ENCODE peak calls at places on chromosome 18, in eight cellular contexts. One of them, this sample, is unnamed.

GRCh38 chr18:27378396-27379094 is 193.4 kb upstream of the CHST9 start:
- DNase-seq in lung: no peak
- DNase-seq in GM12865: peak
- DNase-seq in stimulated activated CD8-positive, alpha-beta memory T cell treated with anti-CD3 and anti-CD28 coated beads, Interleukin-4, amount 100 ng/mL, for 1 hour: no peak
- DNase-seq in activated gamma-delta T cell treated with Interleukin-2 at 50 U/mL for 16 hours: no peak
- DNase-seq in BJ: no peak
- DNase-seq in activated T-cell treated with anti-CD3 and anti-CD28 coated beads, Interleukin-2, amount 50 U/mL, for 24 hours: no peak
- DNase-seq in activated CD8-positive, alpha-beta memory T cell treated with anti-CD3 and anti-CD28 coated beads for 4 hours: no peak
- DNase-seq in this sample: no peak

GRCh38 chr18:74522635-74523548 is 11.4 kb upstream of the CNDP1 start:
- DNase-seq in GM12865: no peak
- DNase-seq in stimulated activated CD8-positive, alpha-beta memory T cell treated with anti-CD3 and anti-CD28 coated beads, Interleukin-4, amount 100 ng/mL, for 1 hour: no peak
- DNase-seq in lung: no peak
- DNase-seq in activated CD8-positive, alpha-beta memory T cell treated with anti-CD3 and anti-CD28 coated beads for 4 hours: no peak
- DNase-seq in activated gamma-delta T cell treated with Interleukin-2 at 50 U/mL for 16 hours: no peak
- DNase-seq in BJ: no peak
- DNase-seq in activated T-cell treated with anti-CD3 and anti-CD28 coated beads, Interleukin-2, amount 50 U/mL, for 24 hours: no peak
- DNase-seq in this sample: no peak

GRCh38 chr18:74654637-74655036 is 57.0 kb downstream of the ZNF407 start:
- DNase-seq in activated CD8-positive, alpha-beta memory T cell treated with anti-CD3 and anti-CD28 coated beads for 4 hours: no peak
- DNase-seq in GM12865: no peak
- DNase-seq in activated gamma-delta T cell treated with Interleukin-2 at 50 U/mL for 16 hours: no peak
- DNase-seq in BJ: no peak
- DNase-seq in lung: no peak
- DNase-seq in stimulated activated CD8-positive, alpha-beta memory T cell treated with anti-CD3 and anti-CD28 coated beads, Interleukin-4, amount 100 ng/mL, for 1 hour: no peak
- DNase-seq in activated T-cell treated with anti-CD3 and anti-CD28 coated beads, Interleukin-2, amount 50 U/mL, for 24 hours: no peak
- DNase-seq in this sample: no peak

GRCh38 chr18:37499008-37499407 is 66.6 kb downstream of the CELF4 start:
- DNase-seq in stimulated activated CD8-positive, alpha-beta memory T cell treated with anti-CD3 and anti-CD28 coated beads, Interleukin-4, amount 100 ng/mL, for 1 hour: no peak
- DNase-seq in lung: no peak
- DNase-seq in activated CD8-positive, alpha-beta memory T cell treated with anti-CD3 and anti-CD28 coated beads for 4 hours: no peak
- DNase-seq in activated T-cell treated with anti-CD3 and anti-CD28 coated beads, Interleukin-2, amount 50 U/mL, for 24 hours: no peak
- DNase-seq in activated gamma-delta T cell treated with Interleukin-2 at 50 U/mL for 16 hours: no peak
- DNase-seq in BJ: no peak
- DNase-seq in GM12865: no peak
- DNase-seq in this sample: no peak

GRCh38 chr18:48711651-48712486 is 173.0 kb downstream of the CTIF start:
- DNase-seq in activated T-cell treated with anti-CD3 and anti-CD28 coated beads, Interleukin-2, amount 50 U/mL, for 24 hours: no peak
- DNase-seq in activated gamma-delta T cell treated with Interleukin-2 at 50 U/mL for 16 hours: no peak
- DNase-seq in GM12865: peak
- DNase-seq in BJ: no peak
- DNase-seq in stimulated activated CD8-positive, alpha-beta memory T cell treated with anti-CD3 and anti-CD28 coated beads, Interleukin-4, amount 100 ng/mL, for 1 hour: no peak
- DNase-seq in activated CD8-positive, alpha-beta memory T cell treated with anti-CD3 and anti-CD28 coated beads for 4 hours: no peak
- DNase-seq in lung: no peak
- DNase-seq in this sample: no peak

GRCh38 chr18:49907346-49907929 is 94.1 kb upstream of the ACAA2 start:
- DNase-seq in stimulated activated CD8-positive, alpha-beta memory T cell treated with anti-CD3 and anti-CD28 coated beads, Interleukin-4, amount 100 ng/mL, for 1 hour: no peak
- DNase-seq in lung: no peak
- DNase-seq in BJ: no peak
- DNase-seq in activated CD8-positive, alpha-beta memory T cell treated with anti-CD3 and anti-CD28 coated beads for 4 hours: no peak
- DNase-seq in activated T-cell treated with anti-CD3 and anti-CD28 coated beads, Interleukin-2, amount 50 U/mL, for 24 hours: no peak
- DNase-seq in activated gamma-delta T cell treated with Interleukin-2 at 50 U/mL for 16 hours: no peak
- DNase-seq in GM12865: no peak
- DNase-seq in this sample: no peak

GRCh38 chr18:48408727-48409590 is at the start of gene ZBTB7C:
- DNase-seq in BJ: no peak
- DNase-seq in lung: no peak
- DNase-seq in activated T-cell treated with anti-CD3 and anti-CD28 coated beads, Interleukin-2, amount 50 U/mL, for 24 hours: peak
- DNase-seq in GM12865: no peak
- DNase-seq in activated gamma-delta T cell treated with Interleukin-2 at 50 U/mL for 16 hours: no peak
- DNase-seq in stimulated activated CD8-positive, alpha-beta memory T cell treated with anti-CD3 and anti-CD28 coated beads, Interleukin-4, amount 100 ng/mL, for 1 hour: no peak
- DNase-seq in activated CD8-positive, alpha-beta memory T cell treated with anti-CD3 and anti-CD28 coated beads for 4 hours: no peak
- DNase-seq in this sample: peak

GRCh38 chr18:55996726-55997125 is 408.7 kb upstream of the TCF4 start:
- DNase-seq in activated T-cell treated with anti-CD3 and anti-CD28 coated beads, Interleukin-2, amount 50 U/mL, for 24 hours: no peak
- DNase-seq in lung: no peak
- DNase-seq in activated CD8-positive, alpha-beta memory T cell treated with anti-CD3 and anti-CD28 coated beads for 4 hours: no peak
- DNase-seq in stimulated activated CD8-positive, alpha-beta memory T cell treated with anti-CD3 and anti-CD28 coated beads, Interleukin-4, amount 100 ng/mL, for 1 hour: no peak
- DNase-seq in activated gamma-delta T cell treated with Interleukin-2 at 50 U/mL for 16 hours: no peak
- DNase-seq in BJ: no peak
- DNase-seq in GM12865: no peak
- DNase-seq in this sample: no peak

GRCh38 chr18:49548266-49548665 is 13.6 kb upstream of the LIPG start:
- DNase-seq in BJ: peak
- DNase-seq in stimulated activated CD8-positive, alpha-beta memory T cell treated with anti-CD3 and anti-CD28 coated beads, Interleukin-4, amount 100 ng/mL, for 1 hour: no peak
- DNase-seq in activated T-cell treated with anti-CD3 and anti-CD28 coated beads, Interleukin-2, amount 50 U/mL, for 24 hours: no peak
- DNase-seq in activated CD8-positive, alpha-beta memory T cell treated with anti-CD3 and anti-CD28 coated beads for 4 hours: no peak
- DNase-seq in lung: no peak
- DNase-seq in GM12865: no peak
- DNase-seq in activated gamma-delta T cell treated with Interleukin-2 at 50 U/mL for 16 hours: no peak
- DNase-seq in this sample: no peak

GRCh38 chr18:58788470-58788869 is 76.2 kb upstream of the ZNF532 start:
- DNase-seq in activated gamma-delta T cell treated with Interleukin-2 at 50 U/mL for 16 hours: no peak
- DNase-seq in BJ: no peak
- DNase-seq in activated CD8-positive, alpha-beta memory T cell treated with anti-CD3 and anti-CD28 coated beads for 4 hours: no peak
- DNase-seq in stimulated activated CD8-positive, alpha-beta memory T cell treated with anti-CD3 and anti-CD28 coated beads, Interleukin-4, amount 100 ng/mL, for 1 hour: no peak
- DNase-seq in lung: no peak
- DNase-seq in GM12865: no peak
- DNase-seq in activated T-cell treated with anti-CD3 and anti-CD28 coated beads, Interleukin-2, amount 50 U/mL, for 24 hours: no peak
- DNase-seq in this sample: no peak

GRCh38 chr18:76354348-76354747 is 140.7 kb downstream of the ZNF516 start:
- DNase-seq in lung: no peak
- DNase-seq in BJ: no peak
- DNase-seq in GM12865: no peak
- DNase-seq in activated T-cell treated with anti-CD3 and anti-CD28 coated beads, Interleukin-2, amount 50 U/mL, for 24 hours: no peak
- DNase-seq in stimulated activated CD8-positive, alpha-beta memory T cell treated with anti-CD3 and anti-CD28 coated beads, Interleukin-4, amount 100 ng/mL, for 1 hour: no peak
- DNase-seq in activated CD8-positive, alpha-beta memory T cell treated with anti-CD3 and anti-CD28 coated beads for 4 hours: no peak
- DNase-seq in activated gamma-delta T cell treated with Interleukin-2 at 50 U/mL for 16 hours: no peak
- DNase-seq in this sample: no peak

GRCh38 chr18:62437520-62438329 is 85.1 kb upstream of the ZCCHC2 start:
- DNase-seq in activated CD8-positive, alpha-beta memory T cell treated with anti-CD3 and anti-CD28 coated beads for 4 hours: no peak
- DNase-seq in BJ: no peak
- DNase-seq in stimulated activated CD8-positive, alpha-beta memory T cell treated with anti-CD3 and anti-CD28 coated beads, Interleukin-4, amount 100 ng/mL, for 1 hour: no peak
- DNase-seq in lung: no peak
- DNase-seq in GM12865: peak
- DNase-seq in activated gamma-delta T cell treated with Interleukin-2 at 50 U/mL for 16 hours: no peak
- DNase-seq in activated T-cell treated with anti-CD3 and anti-CD28 coated beads, Interleukin-2, amount 50 U/mL, for 24 hours: no peak
- DNase-seq in this sample: peak

GRCh38 chr18:23458830-23459529 is 5.9 kb downstream of the RIOK3 start:
- DNase-seq in activated CD8-positive, alpha-beta memory T cell treated with anti-CD3 and anti-CD28 coated beads for 4 hours: no peak
- DNase-seq in activated T-cell treated with anti-CD3 and anti-CD28 coated beads, Interleukin-2, amount 50 U/mL, for 24 hours: no peak
- DNase-seq in activated gamma-delta T cell treated with Interleukin-2 at 50 U/mL for 16 hours: no peak
- DNase-seq in GM12865: no peak
- DNase-seq in BJ: no peak
- DNase-seq in stimulated activated CD8-positive, alpha-beta memory T cell treated with anti-CD3 and anti-CD28 coated beads, Interleukin-4, amount 100 ng/mL, for 1 hour: no peak
- DNase-seq in lung: no peak
- DNase-seq in this sample: no peak

GRCh38 chr18:3163968-3164367 is 55.8 kb downstream of the MYOM1 start:
- DNase-seq in GM12865: no peak
- DNase-seq in activated T-cell treated with anti-CD3 and anti-CD28 coated beads, Interleukin-2, amount 50 U/mL, for 24 hours: no peak
- DNase-seq in BJ: no peak
- DNase-seq in stimulated activated CD8-positive, alpha-beta memory T cell treated with anti-CD3 and anti-CD28 coated beads, Interleukin-4, amount 100 ng/mL, for 1 hour: no peak
- DNase-seq in activated CD8-positive, alpha-beta memory T cell treated with anti-CD3 and anti-CD28 coated beads for 4 hours: no peak
- DNase-seq in activated gamma-delta T cell treated with Interleukin-2 at 50 U/mL for 16 hours: no peak
- DNase-seq in lung: no peak
- DNase-seq in this sample: no peak

GRCh38 chr18:23377669-23378469 is 75.2 kb upstream of the RIOK3 start:
- DNase-seq in activated CD8-positive, alpha-beta memory T cell treated with anti-CD3 and anti-CD28 coated beads for 4 hours: no peak
- DNase-seq in activated T-cell treated with anti-CD3 and anti-CD28 coated beads, Interleukin-2, amount 50 U/mL, for 24 hours: no peak
- DNase-seq in activated gamma-delta T cell treated with Interleukin-2 at 50 U/mL for 16 hours: no peak
- DNase-seq in BJ: peak
- DNase-seq in lung: no peak
- DNase-seq in GM12865: peak
- DNase-seq in stimulated activated CD8-positive, alpha-beta memory T cell treated with anti-CD3 and anti-CD28 coated beads, Interleukin-4, amount 100 ng/mL, for 1 hour: no peak
- DNase-seq in this sample: no peak

GRCh38 chr18:46037512-46038305 is 34.4 kb downstream of the PSTPIP2 start:
- DNase-seq in activated T-cell treated with anti-CD3 and anti-CD28 coated beads, Interleukin-2, amount 50 U/mL, for 24 hours: no peak
- DNase-seq in activated CD8-positive, alpha-beta memory T cell treated with anti-CD3 and anti-CD28 coated beads for 4 hours: no peak
- DNase-seq in activated gamma-delta T cell treated with Interleukin-2 at 50 U/mL for 16 hours: no peak
- DNase-seq in lung: no peak
- DNase-seq in GM12865: no peak
- DNase-seq in BJ: no peak
- DNase-seq in stimulated activated CD8-positive, alpha-beta memory T cell treated with anti-CD3 and anti-CD28 coated beads, Interleukin-4, amount 100 ng/mL, for 1 hour: no peak
- DNase-seq in this sample: no peak

GRCh38 chr18:8496186-8496585 is 113.1 kb upstream of the RAB12 start:
- DNase-seq in activated CD8-positive, alpha-beta memory T cell treated with anti-CD3 and anti-CD28 coated beads for 4 hours: no peak
- DNase-seq in GM12865: no peak
- DNase-seq in stimulated activated CD8-positive, alpha-beta memory T cell treated with anti-CD3 and anti-CD28 coated beads, Interleukin-4, amount 100 ng/mL, for 1 hour: no peak
- DNase-seq in lung: no peak
- DNase-seq in activated T-cell treated with anti-CD3 and anti-CD28 coated beads, Interleukin-2, amount 50 U/mL, for 24 hours: no peak
- DNase-seq in activated gamma-delta T cell treated with Interleukin-2 at 50 U/mL for 16 hours: no peak
- DNase-seq in BJ: no peak
- DNase-seq in this sample: no peak

GRCh38 chr18:13455960-13456471 is 237.5 kb downstream of the LDLRAD4 start:
- DNase-seq in BJ: no peak
- DNase-seq in GM12865: peak
- DNase-seq in lung: no peak
- DNase-seq in activated T-cell treated with anti-CD3 and anti-CD28 coated beads, Interleukin-2, amount 50 U/mL, for 24 hours: peak
- DNase-seq in activated CD8-positive, alpha-beta memory T cell treated with anti-CD3 and anti-CD28 coated beads for 4 hours: no peak
- DNase-seq in stimulated activated CD8-positive, alpha-beta memory T cell treated with anti-CD3 and anti-CD28 coated beads, Interleukin-4, amount 100 ng/mL, for 1 hour: no peak
- DNase-seq in activated gamma-delta T cell treated with Interleukin-2 at 50 U/mL for 16 hours: no peak
- DNase-seq in this sample: no peak

GRCh38 chr18:47492691-47493090 is 241.2 kb upstream of the SKOR2 start:
- DNase-seq in lung: no peak
- DNase-seq in GM12865: no peak
- DNase-seq in activated T-cell treated with anti-CD3 and anti-CD28 coated beads, Interleukin-2, amount 50 U/mL, for 24 hours: no peak
- DNase-seq in activated CD8-positive, alpha-beta memory T cell treated with anti-CD3 and anti-CD28 coated beads for 4 hours: no peak
- DNase-seq in stimulated activated CD8-positive, alpha-beta memory T cell treated with anti-CD3 and anti-CD28 coated beads, Interleukin-4, amount 100 ng/mL, for 1 hour: no peak
- DNase-seq in BJ: no peak
- DNase-seq in activated gamma-delta T cell treated with Interleukin-2 at 50 U/mL for 16 hours: no peak
- DNase-seq in this sample: no peak

This sample was measured in left ventricle myocardium inferior.